ENCODE peak calls at places on chromosomes 11 and 22, in four cellular contexts. F, B, Z and I are unnamed samples.

GRCh38 chr11:86800956-86801264 is 568 bp downstream of the PRSS23 start:
- DNase-seq in F (no peak), B (no peak), Z (no peak), I (no peak)

GRCh38 chr22:26429458-26430238 is 588 bp downstream of the ASPHD2 start:
- DNase-seq in F (no peak), B (no peak), Z (no peak), I (no peak)

GRCh38 chr11:416051-416756 is 1.4 kb upstream of the SIGIRR start:
- DNase-seq in F (no peak), B (no peak), Z (peak; percentile 16), I (no peak)

GRCh38 chr11:80173487-80174136 is 732.8 kb upstream of the TENM4 start:
- DNase-seq in F (no peak), B (no peak), Z (no peak), I (no peak)

GRCh38 chr11:19367051-19367709 is 126.4 kb upstream of the E2F8 start:
- DNase-seq in F (no peak), B (no peak), Z (no peak), I (no peak)

GRCh38 chr11:117654281-117654680 is 142.7 kb downstream of the DSCAML1 start:
- DNase-seq in F (no peak), B (no peak), Z (no peak), I (no peak)

GRCh38 chr11:35237345-35237744 is 98.4 kb downstream of the CD44 start:
- DNase-seq in F (no peak), B (no peak), Z (no peak), I (no peak)

GRCh38 chr11:125465701-125466100 is 30.4 kb downstream of the FEZ1 start:
- DNase-seq in F (no peak), B (no peak), Z (no peak), I (no peak)

GRCh38 chr11:105447936-105448702 is 161.8 kb upstream of the GRIA4 start:
- DNase-seq in F (no peak), B (no peak), Z (no peak), I (no peak)

GRCh38 chr11:36023922-36024321 is 80.1 kb downstream of the LDLRAD3 start:
- DNase-seq in F (no peak), B (no peak), Z (no peak), I (no peak)

GRCh38 chr11:4639931-4640330 is 2.7 kb downstream of the OR51D1 start:
- DNase-seq in F (no peak), B (no peak), Z (no peak), I (no peak)

GRCh38 chr11:72700026-72700610 is 25.9 kb upstream of the PDE2A start:
- DNase-seq in F (no peak), B (no peak), Z (no peak), I (no peak)

GRCh38 chr22:37386441-37386840 is 40.8 kb downstream of the ELFN2 start:
- DNase-seq in F (no peak), B (no peak), Z (no peak), I (peak; percentile 78)

GRCh38 chr22:43343262-43343988 is at the start of gene SCUBE1:
- DNase-seq in F (peak; percentile 43), B (no peak), Z (peak; percentile 67), I (peak; percentile 77)

GRCh38 chr11:122091850-122092249 is 24.2 kb downstream of the BLID start:
- DNase-seq in F (no peak), B (no peak), Z (no peak), I (no peak)

GRCh38 chr11:120400564-120401364 is 64.6 kb downstream of the ARHGEF12 start:
- DNase-seq in F (peak; percentile 58), B (peak; percentile 95), Z (no peak), I (peak; percentile 63)

GRCh38 chr11:110989734-110990133 is 255.8 kb upstream of the POU2AF2 start:
- DNase-seq in F (no peak), B (peak; percentile 82), Z (no peak), I (no peak)

GRCh38 chr11:128409476-128409875 is 177.9 kb downstream of the ETS1 start:
- DNase-seq in F (no peak), B (peak; percentile 48), Z (no peak), I (no peak)

DNA sequence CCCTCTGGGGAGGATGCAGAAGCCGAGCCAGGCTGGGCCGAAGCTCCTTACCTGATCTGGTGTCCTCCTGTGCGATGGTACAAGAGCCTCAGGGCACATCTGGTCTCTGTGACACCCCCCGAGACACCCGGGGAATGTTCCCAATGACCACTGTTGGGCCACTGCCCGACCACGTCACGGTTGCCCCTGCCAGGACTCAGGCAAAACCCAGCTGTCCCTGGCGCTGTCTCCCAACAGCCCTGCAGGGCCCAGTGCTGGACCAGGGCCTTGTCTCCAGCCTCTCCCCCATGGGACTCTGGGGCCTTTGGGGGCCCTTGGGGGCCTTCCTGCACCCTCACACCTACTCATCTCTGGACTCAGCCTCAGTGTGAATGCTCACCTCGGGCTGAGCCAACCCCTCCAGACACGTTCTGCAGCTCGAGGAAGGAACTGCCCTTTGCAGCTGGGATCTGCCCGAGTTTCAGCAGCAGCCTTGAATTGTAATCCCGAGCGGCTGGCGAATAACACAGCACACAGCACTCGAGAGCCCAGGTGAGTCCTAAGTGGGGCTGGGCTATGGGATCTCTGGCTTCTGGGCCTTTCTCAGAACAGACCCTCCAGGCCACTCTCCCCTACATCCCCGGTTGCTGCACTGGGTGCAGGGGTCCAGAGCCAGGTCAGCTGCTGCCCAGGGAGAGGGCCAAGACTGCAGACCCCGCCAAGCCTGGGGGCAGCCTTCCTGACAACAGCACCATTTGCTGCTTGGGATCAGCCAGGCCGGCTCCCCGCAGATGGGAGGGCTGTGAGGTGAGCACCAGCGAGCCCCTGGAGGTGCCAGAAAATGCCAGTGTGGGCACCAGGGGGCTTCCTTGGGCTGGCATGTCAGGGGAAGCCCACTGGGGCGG is 39.8 kb downstream of the RTN4R start:
- DNase-seq in F (no peak), B (no peak), Z (peak; percentile 54), I (no peak)
- H3K4me3 ChIP-seq in F (no peak overlapping the region), B (no peak overlapping the region), Z (no peak overlapping the region), I (no peak overlapping the region)

GRCh38 chr11:45657496-45658260 is 7.7 kb downstream of the CHST1 start:
- DNase-seq in F (no peak), B (no peak), Z (no peak), I (no peak)

GRCh38 chr11:45658292-45658991 is 7.0 kb downstream of the CHST1 start:
- DNase-seq in F (no peak), B (peak; percentile 14), Z (peak; percentile 44), I (peak; percentile 23)

GRCh38 chr11:45660717-45661416 is 4.6 kb downstream of the CHST1 start:
- DNase-seq in F (no peak), B (no peak), Z (no peak), I (no peak)

GRCh38 chr11:45659818-45660160 is 5.6 kb downstream of the CHST1 start:
- DNase-seq in F (no peak), B (no peak), Z (no peak), I (no peak)

GRCh38 chr11:45659031-45659817 is 6.2 kb downstream of the CHST1 start:
- DNase-seq in F (no peak), B (no peak), Z (no peak), I (no peak)
- H3K4me3 ChIP-seq in F (no peak overlapping the region), B (no peak overlapping the region), Z (no peak overlapping the region), I (no peak overlapping the region)

DNA sequence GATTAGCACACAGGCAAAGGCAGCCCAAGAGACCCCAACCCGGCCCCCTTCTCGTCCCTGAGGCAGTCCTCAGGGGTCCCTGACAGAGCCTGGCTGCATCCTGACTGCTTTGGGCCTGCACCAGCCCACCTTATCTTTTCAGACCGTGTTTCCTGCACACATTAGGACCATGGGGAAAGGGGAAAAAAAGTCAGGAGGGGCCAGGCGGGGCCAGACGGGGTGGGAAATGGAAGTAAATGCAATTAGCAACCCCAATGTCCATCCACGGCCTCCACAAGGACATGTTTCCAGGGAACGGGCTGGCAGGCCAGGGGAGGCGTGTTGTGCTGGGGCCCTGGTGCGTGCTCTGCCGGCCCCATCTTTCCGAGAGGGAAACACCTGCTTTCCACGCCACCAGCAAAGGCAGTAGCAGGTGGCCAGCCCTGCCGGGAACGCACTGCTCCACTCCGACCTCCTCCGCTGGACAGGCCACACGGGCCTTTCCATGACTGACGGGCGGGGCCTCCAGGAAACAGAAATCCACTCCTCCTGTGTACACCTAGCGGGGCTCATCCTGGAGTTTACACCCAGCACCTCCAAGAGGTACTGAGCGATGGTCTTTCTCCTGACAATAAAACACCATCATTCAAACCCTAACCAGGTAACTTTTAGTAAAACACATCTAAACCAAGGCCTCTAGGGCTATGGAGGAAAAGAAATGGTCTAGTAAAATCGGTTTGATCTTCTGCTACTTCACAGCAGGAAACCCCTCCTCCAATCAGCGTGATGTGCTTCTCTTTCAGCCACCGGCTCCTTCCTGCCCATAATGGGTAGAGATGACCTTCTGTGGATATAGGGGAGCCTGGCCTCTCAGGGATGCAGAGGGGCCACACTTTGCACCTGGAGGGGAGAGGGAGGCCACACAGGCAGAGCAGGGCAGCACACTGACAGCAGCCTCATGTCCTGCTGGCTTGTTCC is 7.2 kb downstream of the EHD1 start:
- DNase-seq in F (no peak), B (no peak), Z (peak; percentile 48), I (no peak)
- H3K4me3 ChIP-seq in F (no peak overlapping the region), B (no peak overlapping the region), Z (no peak overlapping the region), I (peak overlapping the region; percentile 7)

DNA sequence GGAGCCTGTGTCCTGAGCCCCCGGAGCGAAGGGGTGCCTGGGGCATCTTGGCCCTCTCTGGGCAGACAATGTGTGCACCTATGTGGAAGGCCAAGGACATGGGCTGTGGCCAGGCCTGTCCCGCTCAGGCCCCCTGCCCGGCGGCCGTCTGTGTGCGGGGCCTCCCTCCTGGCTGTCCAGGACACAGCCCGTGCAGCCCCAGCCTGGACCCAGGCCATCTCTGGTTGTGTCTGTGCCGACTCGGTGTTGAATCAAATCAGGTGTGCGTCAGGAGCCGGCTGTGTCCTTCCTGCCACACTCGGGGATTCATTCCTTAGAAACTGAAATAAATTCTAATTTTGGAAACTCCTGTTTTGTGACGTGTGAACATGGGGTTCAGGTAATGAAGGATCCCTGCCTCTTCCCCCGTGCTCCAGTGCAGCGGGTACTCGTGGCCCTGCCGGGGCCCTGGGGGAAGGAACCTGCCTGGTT is 1.5 kb upstream of the SELENOO start:
- DNase-seq in F (no peak), B (no peak), Z (no peak), I (no peak)
- H3K4me3 ChIP-seq in F (no peak overlapping the region), B (no peak overlapping the region), Z (no peak overlapping the region), I (no peak overlapping the region)

DNA sequence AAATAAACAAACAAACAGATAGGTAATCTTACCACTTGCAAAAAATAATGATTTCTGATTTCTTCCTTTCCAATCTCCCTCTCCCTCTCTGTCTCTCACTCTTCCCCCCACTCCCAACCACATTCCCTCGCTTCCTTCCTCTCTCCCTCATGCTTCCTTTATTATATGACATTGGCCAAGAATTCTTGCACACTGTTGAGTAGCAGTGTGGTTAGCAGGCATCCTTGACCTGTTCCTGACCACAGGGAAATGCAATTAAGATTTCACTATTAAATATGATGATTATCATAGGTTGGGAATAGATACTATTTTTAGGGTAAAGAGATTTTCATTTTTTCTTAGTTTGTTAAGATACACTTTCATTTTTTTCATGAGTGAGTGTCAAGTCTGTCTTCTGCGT is 14.7 kb upstream of the PLAAT4 start:
- DNase-seq in F (no peak), B (no peak), Z (no peak), I (no peak)
- H3K4me3 ChIP-seq in F (no peak overlapping the region), B (no peak overlapping the region), Z (no peak overlapping the region), I (no peak overlapping the region)

DNA sequence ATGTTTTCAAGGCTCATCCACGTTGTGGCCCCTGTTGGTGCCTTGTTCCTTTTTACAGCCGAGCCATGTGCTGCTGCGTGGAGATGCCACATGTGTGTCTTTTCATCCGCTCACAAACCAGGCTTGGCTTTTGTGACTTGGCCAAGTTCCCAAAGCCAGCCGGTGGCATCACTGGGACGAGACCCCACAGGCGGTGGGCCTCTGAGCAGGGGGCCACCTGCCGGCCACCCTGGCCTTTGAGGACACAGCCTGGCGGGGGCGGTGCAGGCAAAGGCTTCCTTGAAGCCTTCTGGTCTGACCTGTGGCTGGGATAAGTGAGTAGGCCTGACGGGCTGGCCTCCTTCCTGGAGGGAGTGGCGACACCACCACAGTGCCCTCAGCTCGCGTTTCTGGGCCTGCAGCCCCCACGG is 10.6 kb downstream of the GRK2 start:
- DNase-seq in F (no peak), B (no peak), Z (peak; percentile 14), I (peak; percentile 83)
- H3K4me3 ChIP-seq in F (no peak overlapping the region), B (peak overlapping the region; percentile 45), Z (no peak overlapping the region), I (peak overlapping the region; percentile 43)

GRCh38 chr11:33160587-33160986 is 693 bp downstream of the CSTF3 start:
- DNase-seq in F (no peak), B (no peak), Z (no peak), I (no peak)
- H3K4me3 ChIP-seq in F (peak overlapping the region; percentile 81), B (peak overlapping the region; percentile 91), Z (peak overlapping the region; percentile 39), I (peak overlapping the region; percentile 85)